ENCODE peak calls at places on chromosomes 5 and 9, in nine cellular contexts. J is PC-3, R is tibial artery, Q is fibroblast of lung, W is transverse colon, B is psoas muscle, X is IMR-90, F is Peyer's patch, T is AG04450. Z is an unnamed sample.

GRCh38 chr5:139812836-139813805 is 17.5 kb downstream of the PSD2 start:
- DNase-seq in J (no peak), R (no peak), Q (no peak), W (no peak), B (peak), X (no peak), F (peak), T (no peak), Z (no peak)

GRCh38 chr9:6758418-6759113 is 793 bp downstream of the KDM4C start:
- DNase-seq in J (peak), R (peak), Q (peak), W (peak), B (peak), X (peak), F (peak), T (peak), Z (peak)

GRCh38 chr9:93210324-93210973 is 26.5 kb downstream of the WNK2 start:
- DNase-seq in J (no peak), R (no peak), Q (no peak), W (no peak), B (peak), X (no peak), F (peak), T (no peak), Z (no peak)

GRCh38 chr5:54171645-54172384 is 138.6 kb downstream of the ARL15 start:
- DNase-seq in J (peak), R (no peak), Q (peak), W (peak), B (no peak), X (peak), F (no peak), T (peak), Z (peak)

GRCh38 chr5:74200560-74200959 is 440.0 kb downstream of the ENC1 start:
- DNase-seq in J (no peak), R (no peak), Q (no peak), W (no peak), B (no peak), X (no peak), F (no peak), T (no peak), Z (no peak)

GRCh38 chr9:130866474-130866965 is 30.1 kb downstream of the QRFP start:
- DNase-seq in J (peak), R (peak), Q (peak), W (peak), B (peak), X (peak), F (peak), T (peak), Z (peak)

GRCh38 chr5:150303070-150303595 is 428 bp upstream of the ARSI start:
- DNase-seq in J (no peak), R (no peak), Q (peak), W (no peak), B (no peak), X (peak), F (no peak), T (no peak), Z (no peak)

GRCh38 chr9:98451576-98451975 is 196.1 kb upstream of the TBC1D2 start:
- DNase-seq in J (no peak), R (no peak), Q (no peak), W (no peak), B (no peak), X (no peak), F (no peak), T (no peak), Z (no peak)

GRCh38 chr5:83251849-83252248 is 174.5 kb downstream of the XRCC4 start:
- DNase-seq in J (no peak), R (no peak), Q (no peak), W (no peak), B (no peak), X (no peak), F (no peak), T (no peak), Z (no peak)
- H3K27ac ChIP-seq in J (no peak), R (no peak), Q (no peak), W (no peak), B (no peak), X (no peak), F (no peak), T (no peak), Z (no peak)

DNA sequence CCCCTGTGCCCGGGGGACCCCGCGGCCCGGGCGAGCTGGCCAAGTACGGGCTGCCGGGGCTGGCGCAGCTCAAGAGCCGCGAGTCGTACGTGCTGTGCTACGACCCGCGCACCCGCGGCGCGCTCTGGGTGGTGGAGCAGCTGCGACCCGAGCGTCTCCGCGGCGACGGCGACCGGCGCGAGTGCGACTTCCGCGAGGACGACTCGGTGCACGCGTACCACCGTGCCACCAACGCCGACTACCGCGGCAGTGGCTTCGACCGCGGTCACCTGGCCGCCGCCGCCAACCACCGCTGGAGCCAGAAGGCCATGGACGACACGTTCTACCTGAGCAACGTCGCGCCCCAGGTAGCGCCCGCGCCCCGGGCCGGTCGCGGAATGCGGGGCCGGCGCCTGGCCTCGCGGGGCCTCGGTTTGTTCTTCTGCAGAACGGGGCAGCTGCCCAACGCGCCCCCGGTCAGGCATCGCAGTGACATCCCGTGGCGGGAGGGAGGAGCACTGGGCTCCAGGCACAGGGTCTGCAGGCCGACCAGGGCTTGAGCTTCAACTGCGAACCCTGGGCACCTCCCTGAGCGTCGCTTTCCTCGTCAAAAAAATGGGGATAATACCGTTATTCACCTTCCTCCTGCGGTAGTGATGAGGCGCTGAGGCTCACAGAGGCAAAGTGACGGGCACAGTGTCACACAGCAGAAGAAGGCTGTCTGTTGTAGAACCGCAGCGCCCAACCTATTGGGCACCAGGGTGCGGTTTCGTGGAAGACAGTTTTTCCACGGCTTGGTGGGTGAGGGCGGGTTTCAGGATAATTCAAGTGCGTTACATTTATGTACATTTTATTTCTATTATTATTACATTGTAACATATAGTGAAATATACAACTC is 777 bp downstream of the ENDOG start:
- DNase-seq in J (peak), R (no peak), Q (no peak), W (peak), B (peak), X (no peak), F (no peak), T (no peak), Z (no peak)
- H3K27ac ChIP-seq in J (no peak), R (peak), Q (peak), W (peak), B (peak), X (peak), F (peak), T (no peak), Z (no peak)

DNA sequence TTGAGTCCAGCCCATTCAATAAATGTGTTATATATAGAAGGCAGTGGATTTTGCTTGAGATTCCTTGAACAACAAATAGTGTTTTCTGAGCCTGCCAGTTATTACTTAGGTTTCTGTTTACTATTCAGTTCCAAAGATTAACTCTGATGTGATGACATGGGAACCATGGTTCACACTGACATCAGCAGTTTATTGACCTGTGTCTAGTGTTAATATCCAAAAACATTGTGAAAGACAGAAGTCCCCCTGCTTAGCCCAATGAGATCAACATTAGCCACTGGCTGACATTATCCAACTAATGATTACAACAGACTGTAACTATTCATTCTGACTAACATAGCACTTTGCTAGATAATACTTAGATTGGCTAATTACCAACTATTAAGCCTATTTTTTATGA is 14.9 kb downstream of the APBA1 start:
- DNase-seq in J (no peak), R (no peak), Q (no peak), W (no peak), B (no peak), X (peak), F (no peak), T (no peak), Z (no peak)
- H3K27ac ChIP-seq in J (no peak), R (no peak), Q (no peak), W (no peak), B (no peak), X (no peak), F (no peak), T (no peak), Z (no peak)

GRCh38 chr5:91141642-91142041 is 241.5 kb downstream of the ARRDC3 start:
- DNase-seq in J (no peak), R (no peak), Q (no peak), W (no peak), B (no peak), X (no peak), F (no peak), T (no peak), Z (no peak)
- H3K27ac ChIP-seq in J (no peak), R (no peak), Q (no peak), W (no peak), B (no peak), X (no peak), F (no peak), T (no peak), Z (no peak)

GRCh38 chr9:129181246-129181645 is 3.2 kb upstream of the IER5L start:
- DNase-seq in J (no peak), R (no peak), Q (no peak), W (no peak), B (no peak), X (no peak), F (no peak), T (no peak), Z (no peak)

GRCh38 chr9:129182625-129183494 is 4.8 kb upstream of the IER5L start:
- DNase-seq in J (peak), R (no peak), Q (no peak), W (peak), B (peak), X (no peak), F (peak), T (no peak), Z (no peak)

GRCh38 chr9:129183495-129184308 is 5.6 kb upstream of the IER5L start:
- DNase-seq in J (no peak), R (no peak), Q (no peak), W (peak), B (no peak), X (peak), F (peak), T (no peak), Z (no peak)

GRCh38 chr9:129184743-129185142 is 6.7 kb upstream of the IER5L start:
- DNase-seq in J (no peak), R (no peak), Q (no peak), W (no peak), B (no peak), X (no peak), F (no peak), T (no peak), Z (no peak)

GRCh38 chr9:129182122-129182521 is 4.1 kb upstream of the IER5L start:
- DNase-seq in J (no peak), R (no peak), Q (no peak), W (no peak), B (no peak), X (no peak), F (peak), T (no peak), Z (no peak)
- H3K27ac ChIP-seq in J (no peak), R (no peak), Q (no peak), W (peak), B (no peak), X (no peak), F (peak), T (no peak), Z (no peak)

GRCh38 chr5:147685991-147686390 is 96.5 kb downstream of the JAKMIP2 start:
- DNase-seq in J (peak), R (no peak), Q (peak), W (no peak), B (no peak), X (no peak), F (no peak), T (no peak), Z (no peak)
- H3K27ac ChIP-seq in J (peak), R (no peak), Q (no peak), W (no peak), B (no peak), X (no peak), F (no peak), T (no peak), Z (no peak)